ENCODE peak calls at places on chromosomes 13 and 19, in seven cellular contexts. F is WTC11, H is neural crest cell, V is RWPE1, C is DND-41, T is retinal pigment epithelial cell, M is HFF-Myc. K is an unnamed sample.
A peak's percentile ranks its signal among the peaks of the same experiment; 100 is the strongest.

GRCh38 chr19:21439372-21439771 is 42.4 kb downstream of the ZNF493 start:
- DNase-seq in F (no peak), H (no peak), V (no peak), C (no peak), T (no peak), M (no peak), K (no peak)

GRCh38 chr13:90104764-90105163 is 1242.7 kb upstream of the MIR17HG start:
- DNase-seq in F (no peak), H (no peak), V (no peak), C (no peak), T (no peak), M (no peak), K (no peak)

GRCh38 chr19:35337081-35337983 is 8.3 kb downstream of the CD22 start:
- DNase-seq in F (no peak), H (no peak), V (no peak), C (no peak), T (no peak), M (no peak), K (no peak)

GRCh38 chr19:55802281-55802680 is 29.5 kb downstream of the NLRP11 start:
- DNase-seq in F (no peak), H (no peak), V (no peak), C (no peak), T (no peak), M (no peak), K (no peak)

GRCh38 chr19:31438401-31439269 is 89.4 kb upstream of the TSHZ3 start:
- DNase-seq in F (no peak), H (no peak), V (no peak), C (no peak), T (no peak), M (no peak), K (no peak)

GRCh38 chr13:27921421-27921960 is 1.7 kb downstream of the PDX1 start:
- DNase-seq in F (peak; percentile 28), H (no peak), V (no peak), C (peak; percentile 44), T (no peak), M (no peak), K (no peak)

GRCh38 chr19:56927791-56928207 is 87.3 kb upstream of the PEG3 start:
- DNase-seq in F (no peak), H (no peak), V (no peak), C (no peak), T (no peak), M (no peak), K (no peak)

GRCh38 chr13:82747948-82748347 is 1134.3 kb downstream of the SLITRK1 start:
- DNase-seq in F (no peak), H (no peak), V (no peak), C (no peak), T (no peak), M (peak; percentile 22), K (no peak)

GRCh38 chr13:20206065-20206725 is 13.5 kb upstream of the GJB2 start:
- DNase-seq in F (no peak), H (no peak), V (no peak), C (no peak), T (no peak), M (no peak), K (no peak)

GRCh38 chr13:64505511-64505910 is 2724.6 kb downstream of the PCDH9 start:
- DNase-seq in F (no peak), H (no peak), V (peak; percentile 4), C (no peak), T (no peak), M (no peak), K (peak; percentile 5)

GRCh38 chr13:114109646-114110045 is 22.8 kb downstream of the RASA3 start:
- DNase-seq in F (peak; percentile 16), H (no peak), V (no peak), C (peak; percentile 41), T (no peak), M (no peak), K (no peak)

GRCh38 chr13:43767351-43767901 is 19.3 kb downstream of the ENOX1 start:
- DNase-seq in F (no peak), H (no peak), V (no peak), C (no peak), T (no peak), M (no peak), K (no peak)

GRCh38 chr19:9406798-9407352 is 28.5 kb downstream of the ZNF266 start:
- DNase-seq in F (peak; percentile 65), H (no peak), V (peak; percentile 78), C (no peak), T (peak; percentile 26), M (peak; percentile 40), K (no peak)

GRCh38 chr19:7294571-7295212 is 478 bp upstream of the INSR start:
- DNase-seq in F (peak; percentile 53), H (peak; percentile 32), V (no peak), C (peak; percentile 30), T (no peak), M (peak; percentile 10), K (peak; percentile 54)

GRCh38 chr13:21435710-21436151 is 23.4 kb downstream of the ZDHHC20 start:
- DNase-seq in F (no peak), H (no peak), V (peak; percentile 76), C (no peak), T (peak; percentile 51), M (peak; percentile 35), K (peak; percentile 86)

GRCh38 chr13:101763191-101763590 is 310.7 kb downstream of the ITGBL1 start:
- DNase-seq in F (no peak), H (no peak), V (peak; percentile 2), C (no peak), T (no peak), M (no peak), K (no peak)

GRCh38 chr13:112453207-112453829 is 77.2 kb downstream of the SPACA7 start:
- DNase-seq in F (no peak), H (no peak), V (no peak), C (no peak), T (no peak), M (no peak), K (no peak)

GRCh38 chr19:54218960-54219661 is 3.7 kb downstream of the LILRB3 start:
- DNase-seq in F (no peak), H (no peak), V (no peak), C (no peak), T (no peak), M (no peak), K (no peak)

GRCh38 chr19:54216869-54217268 is 5.9 kb downstream of the LILRB3 start:
- DNase-seq in F (no peak), H (no peak), V (no peak), C (no peak), T (no peak), M (no peak), K (no peak)

DNA sequence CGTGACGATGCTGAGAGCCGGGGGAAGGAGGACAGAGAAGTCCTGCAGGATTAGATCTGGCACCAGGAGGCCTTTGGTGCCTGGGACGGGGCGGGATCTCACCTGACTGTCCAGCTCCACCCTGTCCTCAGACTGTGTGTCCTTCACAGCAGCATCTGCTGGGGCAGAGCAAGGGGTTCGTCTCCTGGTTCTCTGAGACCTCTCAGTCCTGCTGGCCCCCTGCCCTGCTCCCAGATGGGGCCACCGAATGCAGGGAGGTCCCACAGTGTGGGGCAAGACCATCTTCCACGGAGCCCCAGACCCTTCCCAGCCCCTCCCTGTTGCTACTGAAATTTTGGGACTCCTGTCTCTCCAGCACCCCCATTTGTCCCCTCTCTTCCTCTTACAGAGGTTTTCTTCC is 4.5 kb downstream of the LILRB3 start:
- DNase-seq in F (no peak), H (no peak), V (no peak), C (no peak), T (no peak), M (no peak), K (no peak)
- TF ChIP-seq CTCF in F (no peak), H (no peak), V (no peak), C (no peak), T (no peak), M (no peak), K (no peak)

GRCh38 chr13:46962286-46962941 is 65.6 kb upstream of the HTR2A start:
- DNase-seq in F (no peak), H (no peak), V (peak; percentile 9), C (no peak), T (peak; percentile 20), M (no peak), K (peak; percentile 20)
- TF ChIP-seq CTCF in F (peak; percentile 17), H (peak; percentile 52), V (no peak), C (peak; percentile 54), T (peak; percentile 63), M (peak; percentile 40), K (peak; percentile 23)

GRCh38 chr13:30745917-30746686 is 10.8 kb downstream of the ALOX5AP start:
- DNase-seq in F (no peak), H (no peak), V (peak; percentile 16), C (no peak), T (no peak), M (no peak), K (no peak)

GRCh38 chr13:30744056-30744684 is 8.8 kb downstream of the ALOX5AP start:
- DNase-seq in F (no peak), H (no peak), V (peak; percentile 13), C (peak; percentile 83), T (no peak), M (no peak), K (peak; percentile 42)

GRCh38 chr13:30742896-30743295 is 7.6 kb downstream of the ALOX5AP start:
- DNase-seq in F (no peak), H (no peak), V (no peak), C (no peak), T (no peak), M (no peak), K (no peak)

GRCh38 chr13:30744686-30745085 is 9.3 kb downstream of the ALOX5AP start:
- DNase-seq in F (no peak), H (no peak), V (no peak), C (no peak), T (no peak), M (no peak), K (no peak)

GRCh38 chr13:30743319-30744055 is 8.1 kb downstream of the ALOX5AP start:
- DNase-seq in F (no peak), H (no peak), V (peak; percentile 93), C (no peak), T (peak; percentile 96), M (peak; percentile 84), K (peak; percentile 95)
- TF ChIP-seq CTCF in F (no peak), H (no peak), V (no peak), C (no peak), T (no peak), M (no peak), K (no peak)

GRCh38 chr19:43768273-43769050 is 12.3 kb downstream of the KCNN4 start:
- DNase-seq in F (no peak), H (no peak), V (no peak), C (no peak), T (no peak), M (no peak), K (no peak)

GRCh38 chr19:43765109-43765876 is 10.5 kb upstream of the SMG9 start:
- DNase-seq in F (no peak), H (no peak), V (peak; percentile 89), C (no peak), T (no peak), M (peak; percentile 88), K (peak; percentile 99)

GRCh38 chr19:43767316-43767715 is 12.6 kb upstream of the SMG9 start:
- DNase-seq in F (no peak), H (no peak), V (no peak), C (no peak), T (no peak), M (no peak), K (no peak)

GRCh38 chr19:43767818-43768217 is 13.0 kb downstream of the KCNN4 start:
- DNase-seq in F (no peak), H (no peak), V (no peak), C (no peak), T (no peak), M (no peak), K (no peak)

DNA sequence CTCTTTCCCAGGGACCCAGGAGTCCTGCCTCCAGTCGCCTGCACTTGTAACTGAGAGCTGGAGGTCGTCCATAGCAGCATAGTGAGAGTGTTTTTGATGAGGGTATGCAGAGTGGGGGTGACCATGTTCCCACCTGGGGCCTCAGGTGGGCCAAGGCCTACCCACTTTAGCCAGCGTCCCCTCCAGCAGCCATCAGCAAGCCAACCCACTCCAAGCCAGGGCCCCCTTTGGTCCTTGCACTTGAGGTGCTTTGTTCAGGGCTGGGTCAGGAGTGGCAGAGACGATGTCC is 11.9 kb upstream of the SMG9 start:
- DNase-seq in F (no peak), H (no peak), V (no peak), C (no peak), T (no peak), M (no peak), K (no peak)
- TF ChIP-seq CTCF in F (peak; percentile 15), H (no peak), V (peak; percentile 34), C (no peak), T (no peak), M (no peak), K (no peak)

K was measured in MCF 10A.